ENCODE peak calls at places on chromosome 1, in six cellular contexts. C, I, W, Q, Z and H are unnamed samples.

GRCh38 chr1:224626042-224626441 is 9.9 kb downstream of the CNIH3 start:
- DNase-seq in C (no peak), I (no peak), W (no peak), Q (no peak), Z (no peak), H (no peak)

GRCh38 chr1:37890378-37891014 is 31.1 kb upstream of the MTF1 start:
- DNase-seq in C (peak), I (no peak), W (no peak), Q (peak), Z (no peak), H (no peak)

GRCh38 chr1:64692911-64693310 is 52.0 kb upstream of the RAVER2 start:
- DNase-seq in C (no peak), I (no peak), W (no peak), Q (no peak), Z (no peak), H (no peak)

GRCh38 chr1:210239295-210240155 is 6.9 kb downstream of the SERTAD4 start:
- DNase-seq in C (no peak), I (no peak), W (peak), Q (peak), Z (peak), H (no peak)

GRCh38 chr1:58586296-58586695 is 9.2 kb upstream of the TACSTD2 start:
- DNase-seq in C (no peak), I (no peak), W (no peak), Q (no peak), Z (no peak), H (no peak)

GRCh38 chr1:21672478-21673276 is 3.5 kb upstream of the RAP1GAP start:
- DNase-seq in C (no peak), I (no peak), W (no peak), Q (no peak), Z (no peak), H (no peak)

GRCh38 chr1:178684542-178685000 is 40.5 kb upstream of the RALGPS2 start:
- DNase-seq in C (no peak), I (no peak), W (peak), Q (no peak), Z (no peak), H (no peak)

GRCh38 chr1:102190429-102190828 is 193.7 kb upstream of the OLFM3 start:
- DNase-seq in C (no peak), I (no peak), W (no peak), Q (no peak), Z (no peak), H (no peak)

GRCh38 chr1:186152227-186152944 is 222.7 kb downstream of the TPR start:
- DNase-seq in C (no peak), I (no peak), W (no peak), Q (peak), Z (no peak), H (no peak)

GRCh38 chr1:225774276-225775147 is 3.1 kb upstream of the SRP9 start:
- DNase-seq in C (no peak), I (no peak), W (no peak), Q (no peak), Z (no peak), H (no peak)

GRCh38 chr1:91968334-91968733 is 19.1 kb downstream of the BRDT start:
- DNase-seq in C (no peak), I (no peak), W (no peak), Q (no peak), Z (no peak), H (no peak)

GRCh38 chr1:230768903-230769570 is 21.8 kb downstream of the CAPN9 start:
- DNase-seq in C (no peak), I (no peak), W (no peak), Q (no peak), Z (peak), H (no peak)

GRCh38 chr1:3306583-3307285 is 147.7 kb upstream of the ARHGEF16 start:
- DNase-seq in C (no peak), I (no peak), W (no peak), Q (no peak), Z (no peak), H (no peak)

GRCh38 chr1:196466656-196467055 is 141.6 kb downstream of the KCNT2 start:
- DNase-seq in C (no peak), I (no peak), W (peak), Q (no peak), Z (no peak), H (no peak)

GRCh38 chr1:86151427-86151826 is 5.1 kb downstream of the COL24A1 start:
- DNase-seq in C (no peak), I (no peak), W (no peak), Q (no peak), Z (no peak), H (no peak)

GRCh38 chr1:46183119-46183842 is 7.0 kb upstream of the P3R3URF start:
- DNase-seq in C (no peak), I (no peak), W (peak), Q (peak), Z (peak), H (no peak)

GRCh38 chr1:184418955-184419733 is 32.3 kb downstream of the C1orf21 start:
- DNase-seq in C (no peak), I (no peak), W (no peak), Q (peak), Z (no peak), H (no peak)

GRCh38 chr1:206847946-206848345 is 17.5 kb upstream of the IL20 start:
- DNase-seq in C (no peak), I (no peak), W (no peak), Q (no peak), Z (no peak), H (no peak)
- TF ChIP-seq CTCF in C (no peak), I (no peak), W (no peak), Q (no peak), Z (no peak), H (no peak)

DNA sequence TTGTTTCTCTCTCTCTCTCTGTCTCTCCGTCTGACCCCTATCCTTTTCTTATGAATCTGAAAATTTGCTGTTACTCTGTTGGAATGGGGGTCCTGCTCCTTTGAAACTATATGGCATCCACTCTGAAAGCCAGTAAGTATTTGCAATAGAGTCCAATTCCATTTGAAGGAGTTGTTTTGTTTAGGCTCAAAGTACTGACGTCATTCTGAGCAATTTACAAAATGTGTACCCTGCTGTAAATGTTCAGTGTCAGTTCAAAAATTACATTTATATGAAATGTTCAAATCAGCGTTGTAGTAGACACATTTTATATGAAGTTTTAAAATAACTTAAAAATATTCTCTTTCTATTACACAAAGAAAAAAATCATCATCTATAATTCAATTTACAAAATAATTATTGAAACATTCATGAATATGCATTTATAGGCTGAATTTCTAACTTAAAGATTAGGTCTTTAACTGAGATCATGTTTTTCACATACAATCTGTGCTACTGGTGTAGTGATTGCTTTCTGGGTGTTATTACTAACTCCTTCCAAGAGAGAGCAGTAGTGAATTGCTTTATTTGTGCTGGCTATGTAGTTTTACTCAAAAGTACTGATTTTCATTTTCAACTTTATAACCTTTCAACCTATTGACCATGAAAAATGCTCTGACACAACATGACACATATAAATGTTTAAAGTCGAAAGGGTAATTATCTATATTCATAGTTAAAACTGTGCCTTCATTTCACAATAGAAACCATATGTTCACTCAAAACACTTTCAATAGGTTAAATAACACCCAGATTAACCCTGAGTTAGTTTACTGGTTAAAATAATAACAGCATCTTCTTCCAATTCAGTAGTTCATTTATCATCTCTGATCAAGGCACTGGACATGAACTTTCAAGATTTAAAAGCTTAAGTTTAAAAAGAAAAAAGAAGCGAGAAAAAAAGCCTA is 253.1 kb upstream of the ADGRL4 start:
- DNase-seq in C (no peak), I (no peak), W (peak), Q (no peak), Z (no peak), H (no peak)
- TF ChIP-seq CTCF in C (no peak), I (peak), W (peak), Q (peak), Z (peak), H (peak)

DNA sequence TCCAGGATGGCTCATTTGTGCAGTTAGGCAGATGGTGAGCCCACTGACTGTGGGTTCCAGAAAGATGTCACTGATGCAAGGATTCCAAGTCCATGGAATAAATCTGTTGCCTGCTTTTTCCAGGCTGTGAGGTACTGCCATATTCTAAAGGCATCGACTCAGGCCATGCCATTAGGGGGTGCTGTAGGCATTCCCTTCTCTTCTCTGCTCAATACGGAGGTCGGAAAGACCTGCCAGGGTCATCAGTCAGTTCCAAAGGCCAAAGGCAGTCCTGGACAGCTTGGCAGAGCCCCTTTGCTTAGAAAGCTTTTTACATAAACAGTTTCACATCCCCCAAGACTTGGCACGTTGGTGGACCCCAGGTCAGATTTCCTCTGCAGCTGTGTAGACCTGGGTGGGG is 31.7 kb upstream of the TMEM125 start:
- DNase-seq in C (peak), I (peak), W (no peak), Q (peak), Z (peak), H (peak)
- TF ChIP-seq CTCF in C (peak), I (peak), W (peak), Q (peak), Z (peak), H (peak)

DNA sequence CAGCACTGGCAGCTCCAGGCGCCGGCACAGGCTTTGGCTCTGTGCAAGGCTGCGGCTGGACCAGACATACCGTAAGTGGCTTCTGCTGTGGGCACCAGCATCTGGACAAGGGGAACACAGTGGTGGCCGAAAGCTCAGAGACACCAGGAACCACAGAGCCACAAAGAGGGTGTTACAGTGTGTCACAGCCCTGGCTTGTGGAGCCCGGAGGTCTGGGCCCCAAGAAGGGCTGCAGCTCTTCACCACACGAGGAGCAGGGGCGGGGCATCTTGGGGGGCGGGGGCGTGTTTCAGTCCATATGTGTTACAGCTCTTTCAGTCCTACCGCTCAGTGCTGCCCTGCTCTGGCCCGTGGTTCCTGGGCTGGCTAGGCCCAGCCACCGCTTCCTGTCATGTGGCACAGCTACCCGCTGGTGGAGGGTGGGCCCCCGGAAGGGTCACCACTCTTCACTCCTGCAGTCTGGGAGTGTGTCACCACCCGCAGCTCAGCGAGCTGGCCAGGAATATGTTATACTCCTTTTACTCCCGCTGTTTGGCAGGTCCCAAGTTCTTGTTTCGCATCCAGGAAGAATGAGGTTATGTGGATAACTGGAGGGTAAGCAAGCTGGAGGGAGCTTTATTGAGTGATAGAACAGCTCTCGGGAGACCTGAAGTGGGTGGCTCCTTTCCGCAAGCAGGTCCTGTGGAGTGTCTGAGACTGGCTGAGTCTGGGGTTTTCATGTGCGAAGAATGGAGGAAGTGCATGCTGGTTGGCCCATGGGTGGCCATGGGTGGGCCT is 3.3 kb upstream of the LSM10 start:
- DNase-seq in C (peak), I (peak), W (no peak), Q (no peak), Z (peak), H (no peak)
- TF ChIP-seq CTCF in C (peak), I (no peak), W (no peak), Q (no peak), Z (no peak), H (no peak)

DNA sequence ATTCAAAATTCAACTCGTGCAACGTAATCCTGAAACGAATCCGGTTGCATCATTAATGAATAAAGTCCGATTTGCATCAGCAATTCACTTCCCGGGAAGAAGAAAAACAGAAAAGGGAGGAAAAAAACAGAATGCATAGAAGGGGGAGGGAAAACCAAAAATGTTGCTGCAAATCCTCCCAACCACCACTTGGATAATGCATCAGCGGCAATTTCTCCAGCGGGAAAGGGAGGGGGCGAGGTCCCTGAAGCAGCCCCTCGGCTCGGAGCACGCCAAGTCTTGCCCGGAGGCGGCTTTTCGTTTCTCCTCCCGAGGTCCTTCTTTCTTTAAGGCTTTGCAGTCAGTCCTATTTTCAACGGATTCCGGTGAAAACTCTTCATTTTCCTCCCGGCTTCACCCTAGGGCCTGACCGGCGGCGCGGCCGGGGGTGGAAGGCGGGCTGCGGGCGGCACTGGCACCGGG is 720 bp downstream of the CDC42BPA start:
- DNase-seq in C (peak), I (no peak), W (peak), Q (peak), Z (peak), H (peak)
- TF ChIP-seq CTCF in C (no peak), I (no peak), W (peak), Q (peak), Z (peak), H (no peak)

GRCh38 chr1:219958875-219959417 is 30.6 kb upstream of the SLC30A10 start:
- DNase-seq in C (no peak), I (no peak), W (no peak), Q (no peak), Z (no peak), H (no peak)
- TF ChIP-seq CTCF in C (no peak), I (no peak), W (no peak), Q (no peak), Z (no peak), H (no peak)

DNA sequence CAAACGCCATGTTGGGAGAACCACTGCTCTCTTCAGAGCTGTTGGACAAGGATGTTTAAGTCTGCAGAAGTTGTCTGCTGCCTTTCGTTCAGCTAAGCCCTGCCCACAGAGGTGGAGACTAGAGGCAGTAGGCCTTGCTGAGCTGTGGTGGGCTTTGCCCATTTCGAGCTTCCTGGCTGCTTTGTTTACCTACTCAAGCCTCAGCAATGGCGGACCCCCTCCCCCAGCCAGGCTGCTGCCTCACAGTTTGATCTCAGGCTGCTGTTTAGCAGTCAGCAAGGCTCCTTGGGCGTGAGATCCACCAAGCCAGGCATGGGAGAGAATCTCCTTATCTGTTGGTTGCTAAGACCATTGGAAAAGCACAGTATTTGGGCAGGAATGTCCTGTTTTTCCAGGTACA is 74.8 kb downstream of the WDR3 start:
- DNase-seq in C (no peak), I (no peak), W (no peak), Q (no peak), Z (no peak), H (no peak)
- TF ChIP-seq CTCF in C (no peak), I (no peak), W (no peak), Q (no peak), Z (no peak), H (no peak)

GRCh38 chr1:113002297-113002696 is 46.3 kb upstream of the SLC16A1 start:
- DNase-seq in C (no peak), I (no peak), W (no peak), Q (no peak), Z (no peak), H (no peak)
- TF ChIP-seq CTCF in C (no peak), I (no peak), W (no peak), Q (no peak), Z (no peak), H (no peak)